ENCODE peak calls at places on chromosomes 7 and 10, in five cellular contexts. One of them, this sample, is unnamed.

GRCh38 chr10:49023752-49024151 is 84.1 kb upstream of the LRRC18 start:
- DNase-seq in SK-N-SH: no peak
- DNase-seq in astrocyte of the spinal cord: no peak
- DNase-seq in neural crest cell: no peak
- DNase-seq in AG10803: peak
- DNase-seq in this sample: no peak

GRCh38 chr7:97685952-97686351 is 45.9 kb upstream of the TAC1 start:
- DNase-seq in SK-N-SH: no peak
- DNase-seq in astrocyte of the spinal cord: no peak
- DNase-seq in neural crest cell: no peak
- DNase-seq in AG10803: no peak
- DNase-seq in this sample: no peak

GRCh38 chr10:76922666-76923065 is 714.9 kb downstream of the KCNMA1 start:
- DNase-seq in SK-N-SH: no peak
- DNase-seq in astrocyte of the spinal cord: no peak
- DNase-seq in neural crest cell: no peak
- DNase-seq in AG10803: peak
- DNase-seq in this sample: no peak

GRCh38 chr7:23373151-23374004 is 74.2 kb downstream of the MALSU1 start:
- DNase-seq in SK-N-SH: no peak
- DNase-seq in astrocyte of the spinal cord: peak
- DNase-seq in neural crest cell: no peak
- DNase-seq in AG10803: no peak
- DNase-seq in this sample: no peak

GRCh38 chr10:5282137-5282536 is 82.6 kb upstream of the UCN3 start:
- DNase-seq in SK-N-SH: no peak
- DNase-seq in astrocyte of the spinal cord: no peak
- DNase-seq in neural crest cell: no peak
- DNase-seq in AG10803: no peak
- DNase-seq in this sample: no peak

GRCh38 chr10:78333362-78334143 is 299.9 kb downstream of the RPS24 start:
- DNase-seq in SK-N-SH: no peak
- DNase-seq in astrocyte of the spinal cord: no peak
- DNase-seq in neural crest cell: no peak
- DNase-seq in AG10803: no peak
- DNase-seq in this sample: no peak

GRCh38 chr7:16913643-16914042 is 31.9 kb upstream of the AGR3 start:
- DNase-seq in SK-N-SH: no peak
- DNase-seq in astrocyte of the spinal cord: no peak
- DNase-seq in neural crest cell: no peak
- DNase-seq in AG10803: no peak
- DNase-seq in this sample: no peak

GRCh38 chr10:67837519-67838314 is at the start of gene DNAJC12:
- DNase-seq in SK-N-SH: peak
- DNase-seq in astrocyte of the spinal cord: peak
- DNase-seq in neural crest cell: no peak
- DNase-seq in AG10803: peak
- DNase-seq in this sample: no peak

GRCh38 chr10:116216676-116217075 is 56.3 kb downstream of the GFRA1 start:
- DNase-seq in SK-N-SH: no peak
- DNase-seq in astrocyte of the spinal cord: no peak
- DNase-seq in neural crest cell: no peak
- DNase-seq in AG10803: no peak
- DNase-seq in this sample: no peak

GRCh38 chr10:69413221-69413865 is 3.4 kb downstream of the TACR2 start:
- DNase-seq in SK-N-SH: peak
- DNase-seq in astrocyte of the spinal cord: peak
- DNase-seq in neural crest cell: peak
- DNase-seq in AG10803: peak
- DNase-seq in this sample: no peak

GRCh38 chr7:135659159-135659837 is 3.0 kb upstream of the STMP1 start:
- DNase-seq in SK-N-SH: no peak
- DNase-seq in astrocyte of the spinal cord: peak
- DNase-seq in neural crest cell: no peak
- DNase-seq in AG10803: no peak
- DNase-seq in this sample: no peak

GRCh38 chr7:2639151-2639993 is 7.6 kb downstream of the TTYH3 start:
- DNase-seq in SK-N-SH: no peak
- DNase-seq in astrocyte of the spinal cord: no peak
- DNase-seq in neural crest cell: no peak
- DNase-seq in AG10803: no peak
- DNase-seq in this sample: no peak

GRCh38 chr10:47277352-47278151 is 22.4 kb upstream of the GDF10 start:
- DNase-seq in SK-N-SH: no peak
- DNase-seq in astrocyte of the spinal cord: no peak
- DNase-seq in neural crest cell: no peak
- DNase-seq in AG10803: no peak
- DNase-seq in this sample: no peak
- TF ChIP-seq CTCF in SK-N-SH: no peak
- TF ChIP-seq CTCF in astrocyte of the spinal cord: no peak
- TF ChIP-seq CTCF in neural crest cell: no peak
- TF ChIP-seq CTCF in AG10803: no peak
- TF ChIP-seq CTCF in this sample: no peak

GRCh38 chr10:103661198-103661950 is 167.9 kb downstream of the NEURL1 start:
- DNase-seq in SK-N-SH: no peak
- DNase-seq in astrocyte of the spinal cord: peak
- DNase-seq in neural crest cell: peak
- DNase-seq in AG10803: peak
- DNase-seq in this sample: no peak

GRCh38 chr10:103661951-103662405 is 168.5 kb downstream of the NEURL1 start:
- DNase-seq in SK-N-SH: no peak
- DNase-seq in astrocyte of the spinal cord: no peak
- DNase-seq in neural crest cell: no peak
- DNase-seq in AG10803: peak
- DNase-seq in this sample: no peak

GRCh38 chr10:103658049-103658577 is 164.6 kb downstream of the NEURL1 start:
- DNase-seq in SK-N-SH: no peak
- DNase-seq in astrocyte of the spinal cord: no peak
- DNase-seq in neural crest cell: no peak
- DNase-seq in AG10803: no peak
- DNase-seq in this sample: no peak

GRCh38 chr10:103659674-103660363 is 166.3 kb downstream of the NEURL1 start:
- DNase-seq in SK-N-SH: no peak
- DNase-seq in astrocyte of the spinal cord: peak
- DNase-seq in neural crest cell: no peak
- DNase-seq in AG10803: peak
- DNase-seq in this sample: no peak

DNA sequence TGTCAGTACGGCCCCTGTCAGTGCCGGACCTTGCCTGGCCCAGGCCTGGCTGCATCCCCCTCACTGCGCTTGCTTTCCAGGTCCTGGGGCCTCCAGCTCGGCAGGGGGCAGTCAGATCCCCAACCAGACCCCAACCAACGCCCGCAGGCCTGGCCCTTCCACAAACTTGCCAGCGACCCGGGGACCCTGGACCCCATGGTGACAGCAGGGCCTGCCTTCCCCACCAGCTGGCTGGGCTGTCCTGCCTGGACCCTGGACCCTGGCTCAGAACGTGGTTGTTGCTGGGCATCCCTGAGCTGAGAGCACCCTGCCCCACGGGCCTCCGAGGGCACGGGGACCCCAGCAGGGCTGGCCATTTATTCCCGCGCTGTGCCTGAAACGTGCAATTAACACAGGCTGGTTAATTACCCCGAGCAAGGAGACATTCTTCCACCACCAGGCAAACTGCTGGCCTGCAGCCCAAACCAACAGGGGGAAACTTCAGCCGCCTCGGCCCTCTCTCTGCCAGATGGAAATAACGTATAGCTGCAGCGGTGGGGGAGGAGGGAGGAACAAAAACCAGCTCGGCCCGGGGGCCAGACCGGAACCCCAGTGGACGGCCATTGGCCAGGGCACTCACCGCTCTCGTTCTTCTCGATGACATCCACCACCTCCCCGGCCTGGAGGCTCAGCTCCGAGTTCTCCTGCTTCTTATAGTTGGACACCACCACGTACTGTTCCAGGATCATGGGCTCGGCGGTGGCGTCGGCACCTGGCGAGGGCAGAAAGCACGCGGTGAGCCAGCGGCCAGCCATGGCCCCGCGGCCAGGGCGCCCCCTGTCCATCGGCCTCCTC is 167.1 kb downstream of the NEURL1 start:
- DNase-seq in SK-N-SH: no peak
- DNase-seq in astrocyte of the spinal cord: peak
- DNase-seq in neural crest cell: no peak
- DNase-seq in AG10803: peak
- DNase-seq in this sample: no peak
- TF ChIP-seq CTCF in SK-N-SH: no peak
- TF ChIP-seq CTCF in astrocyte of the spinal cord: no peak
- TF ChIP-seq CTCF in neural crest cell: no peak
- TF ChIP-seq CTCF in AG10803: peak
- TF ChIP-seq CTCF in this sample: no peak

DNA sequence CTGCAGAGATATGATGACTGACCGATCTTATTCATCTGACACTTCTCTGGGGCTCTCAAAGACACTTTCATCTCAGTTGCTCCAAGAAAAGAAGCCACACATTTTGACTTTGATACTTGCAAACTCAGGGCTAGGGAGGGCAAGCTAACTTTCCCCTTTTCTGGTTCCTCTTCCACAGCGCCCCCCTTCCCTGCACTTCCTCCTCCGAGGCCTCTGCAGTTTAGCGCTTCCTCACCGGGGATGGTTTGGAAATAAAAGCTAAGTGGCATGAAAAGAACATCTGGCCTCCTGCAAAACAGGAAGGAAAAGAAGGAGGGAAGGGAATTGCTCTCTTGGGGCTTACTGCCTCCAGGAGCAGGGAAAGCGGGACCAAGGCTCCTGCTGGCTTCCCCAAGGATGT is 42.4 kb downstream of the PRKCQ start:
- DNase-seq in SK-N-SH: no peak
- DNase-seq in astrocyte of the spinal cord: no peak
- DNase-seq in neural crest cell: no peak
- DNase-seq in AG10803: no peak
- DNase-seq in this sample: no peak
- TF ChIP-seq CTCF in SK-N-SH: no peak
- TF ChIP-seq CTCF in astrocyte of the spinal cord: no peak
- TF ChIP-seq CTCF in neural crest cell: no peak
- TF ChIP-seq CTCF in AG10803: no peak
- TF ChIP-seq CTCF in this sample: no peak

DNA sequence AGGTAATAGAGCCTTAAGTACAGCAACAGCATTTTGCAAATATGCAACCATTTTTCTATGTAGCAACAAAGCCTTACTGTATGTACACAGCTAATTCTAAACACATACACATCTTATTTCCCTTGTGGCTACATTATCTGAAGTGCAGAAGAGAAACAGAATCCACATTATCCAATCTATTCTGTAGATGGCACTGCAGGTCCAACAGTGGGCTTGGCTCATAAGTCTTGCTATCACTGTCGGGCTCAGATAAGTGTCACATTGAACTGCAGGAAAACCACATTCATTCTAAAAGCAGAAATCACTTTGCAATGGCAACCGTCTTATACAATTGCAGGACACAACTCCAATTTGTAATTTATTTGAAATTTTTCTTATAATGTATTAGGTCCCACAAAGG is 109.8 kb upstream of the NOBOX start:
- DNase-seq in SK-N-SH: no peak
- DNase-seq in astrocyte of the spinal cord: no peak
- DNase-seq in neural crest cell: no peak
- DNase-seq in AG10803: no peak
- DNase-seq in this sample: no peak
- TF ChIP-seq CTCF in SK-N-SH: peak
- TF ChIP-seq CTCF in astrocyte of the spinal cord: no peak
- TF ChIP-seq CTCF in neural crest cell: peak
- TF ChIP-seq CTCF in AG10803: no peak
- TF ChIP-seq CTCF in this sample: no peak

GRCh38 chr7:154698726-154699291 is 304.1 kb downstream of the PAXIP1 start:
- DNase-seq in SK-N-SH: peak
- DNase-seq in astrocyte of the spinal cord: no peak
- DNase-seq in neural crest cell: peak
- DNase-seq in AG10803: no peak
- DNase-seq in this sample: no peak
- TF ChIP-seq CTCF in SK-N-SH: peak
- TF ChIP-seq CTCF in astrocyte of the spinal cord: no peak
- TF ChIP-seq CTCF in neural crest cell: peak
- TF ChIP-seq CTCF in AG10803: no peak
- TF ChIP-seq CTCF in this sample: no peak

GRCh38 chr10:96830511-96831199 is 1.4 kb upstream of the LCOR start:
- DNase-seq in SK-N-SH: peak
- DNase-seq in astrocyte of the spinal cord: peak
- DNase-seq in neural crest cell: peak
- DNase-seq in AG10803: peak
- DNase-seq in this sample: peak
- TF ChIP-seq CTCF in SK-N-SH: peak
- TF ChIP-seq CTCF in astrocyte of the spinal cord: peak
- TF ChIP-seq CTCF in neural crest cell: peak
- TF ChIP-seq CTCF in AG10803: peak
- TF ChIP-seq CTCF in this sample: peak

GRCh38 chr7:91103365-91103764 is 160.9 kb upstream of the FZD1 start:
- DNase-seq in SK-N-SH: no peak
- DNase-seq in astrocyte of the spinal cord: no peak
- DNase-seq in neural crest cell: no peak
- DNase-seq in AG10803: no peak
- DNase-seq in this sample: no peak
- TF ChIP-seq CTCF in SK-N-SH: no peak
- TF ChIP-seq CTCF in astrocyte of the spinal cord: no peak
- TF ChIP-seq CTCF in neural crest cell: no peak
- TF ChIP-seq CTCF in AG10803: no peak
- TF ChIP-seq CTCF in this sample: no peak